ENCODE peak calls at places on chromosomes 6 and 20, in seven cellular contexts. L, V, X, A, O, P and W are unnamed samples.
A peak's percentile ranks its signal among the peaks of the same experiment; 100 is the strongest.

GRCh38 chr20:38073307-38074010 is 39.9 kb downstream of the RPRD1B start:
- DNase-seq in L (no peak), V (peak; percentile 92), X (peak; percentile 70), A (peak; percentile 32), O (peak; percentile 66), P (peak; percentile 29), W (peak; percentile 98)

GRCh38 chr6:69022991-69023390 is 387.9 kb downstream of the ADGRB3 start:
- DNase-seq in L (no peak), V (no peak), X (no peak), A (no peak), O (no peak), P (no peak), W (peak; percentile 55)

GRCh38 chr20:2835331-2835796 is 5.1 kb downstream of the PCED1A start:
- DNase-seq in L (no peak), V (no peak), X (no peak), A (no peak), O (no peak), P (no peak), W (no peak)

GRCh38 chr6:10999994-11000393 is 44.1 kb downstream of the ELOVL2 start:
- DNase-seq in L (no peak), V (no peak), X (no peak), A (no peak), O (no peak), P (no peak), W (peak; percentile 62)

GRCh38 chr6:122365775-122366403 is 33.6 kb upstream of the HSF2 start:
- DNase-seq in L (no peak), V (no peak), X (no peak), A (no peak), O (no peak), P (no peak), W (no peak)

GRCh38 chr6:113147544-113147943 is 709.6 kb upstream of the MARCKS start:
- DNase-seq in L (no peak), V (no peak), X (no peak), A (no peak), O (peak; percentile 56), P (no peak), W (peak; percentile 28)

GRCh38 chr20:61701401-61701800 is 364.3 kb downstream of the TAF4 start:
- DNase-seq in L (no peak), V (no peak), X (no peak), A (no peak), O (no peak), P (no peak), W (no peak)

GRCh38 chr6:1771324-1771723 is 161.6 kb downstream of the FOXC1 start:
- DNase-seq in L (no peak), V (no peak), X (peak; percentile 13), A (no peak), O (no peak), P (no peak), W (no peak)

GRCh38 chr20:13101276-13101675 is 92.5 kb downstream of the SPTLC3 start:
- DNase-seq in L (no peak), V (no peak), X (no peak), A (no peak), O (no peak), P (no peak), W (peak; percentile 39)

GRCh38 chr6:143223895-143224294 is 163.2 kb downstream of the AIG1 start:
- DNase-seq in L (peak; percentile 69), V (no peak), X (no peak), A (peak; percentile 76), O (no peak), P (peak; percentile 69), W (no peak)

GRCh38 chr6:130611366-130611765 is 215.8 kb upstream of the SMLR1 start:
- DNase-seq in L (no peak), V (no peak), X (no peak), A (no peak), O (no peak), P (no peak), W (no peak)

GRCh38 chr20:37341632-37342031 is 4.3 kb upstream of the SRC start:
- DNase-seq in L (no peak), V (no peak), X (no peak), A (no peak), O (no peak), P (no peak), W (no peak)

GRCh38 chr6:88728756-88729155 is 234.7 kb downstream of the RNGTT start:
- DNase-seq in L (no peak), V (no peak), X (no peak), A (no peak), O (no peak), P (no peak), W (no peak)

GRCh38 chr6:11921017-11921438 is 91.1 kb upstream of the HIVEP1 start:
- DNase-seq in L (peak; percentile 66), V (peak; percentile 75), X (no peak), A (no peak), O (peak; percentile 59), P (peak; percentile 53), W (peak; percentile 91)

GRCh38 chr6:121694389-121695185 is 259.1 kb downstream of the GJA1 start:
- DNase-seq in L (no peak), V (no peak), X (no peak), A (no peak), O (no peak), P (no peak), W (peak; percentile 78)

GRCh38 chr6:1604991-1605821 is 4.5 kb upstream of the FOXC1 start:
- DNase-seq in L (no peak), V (no peak), X (no peak), A (peak; percentile 20), O (no peak), P (no peak), W (peak; percentile 7)

GRCh38 chr6:118506071-118506638 is 41.9 kb upstream of the PLN start:
- DNase-seq in L (no peak), V (no peak), X (no peak), A (no peak), O (no peak), P (no peak), W (no peak)

GRCh38 chr6:98777762-98778161 is 56.6 kb upstream of the POU3F2 start:
- DNase-seq in L (no peak), V (no peak), X (peak; percentile 72), A (no peak), O (no peak), P (no peak), W (no peak)

GRCh38 chr6:98946877-98947410 is 802 bp downstream of the FBXL4 start:
- DNase-seq in L (peak; percentile 59), V (no peak), X (peak; percentile 62), A (peak; percentile 39), O (peak; percentile 19), P (peak; percentile 63), W (peak; percentile 25)

GRCh38 chr6:67683960-67684359 is 951.1 kb upstream of the ADGRB3 start:
- DNase-seq in L (no peak), V (no peak), X (no peak), A (no peak), O (peak; percentile 2), P (no peak), W (peak; percentile 81)

GRCh38 chr6:120779441-120779840 is 554.8 kb downstream of the TBC1D32 start:
- DNase-seq in L (no peak), V (no peak), X (no peak), A (no peak), O (no peak), P (no peak), W (no peak)

DNA sequence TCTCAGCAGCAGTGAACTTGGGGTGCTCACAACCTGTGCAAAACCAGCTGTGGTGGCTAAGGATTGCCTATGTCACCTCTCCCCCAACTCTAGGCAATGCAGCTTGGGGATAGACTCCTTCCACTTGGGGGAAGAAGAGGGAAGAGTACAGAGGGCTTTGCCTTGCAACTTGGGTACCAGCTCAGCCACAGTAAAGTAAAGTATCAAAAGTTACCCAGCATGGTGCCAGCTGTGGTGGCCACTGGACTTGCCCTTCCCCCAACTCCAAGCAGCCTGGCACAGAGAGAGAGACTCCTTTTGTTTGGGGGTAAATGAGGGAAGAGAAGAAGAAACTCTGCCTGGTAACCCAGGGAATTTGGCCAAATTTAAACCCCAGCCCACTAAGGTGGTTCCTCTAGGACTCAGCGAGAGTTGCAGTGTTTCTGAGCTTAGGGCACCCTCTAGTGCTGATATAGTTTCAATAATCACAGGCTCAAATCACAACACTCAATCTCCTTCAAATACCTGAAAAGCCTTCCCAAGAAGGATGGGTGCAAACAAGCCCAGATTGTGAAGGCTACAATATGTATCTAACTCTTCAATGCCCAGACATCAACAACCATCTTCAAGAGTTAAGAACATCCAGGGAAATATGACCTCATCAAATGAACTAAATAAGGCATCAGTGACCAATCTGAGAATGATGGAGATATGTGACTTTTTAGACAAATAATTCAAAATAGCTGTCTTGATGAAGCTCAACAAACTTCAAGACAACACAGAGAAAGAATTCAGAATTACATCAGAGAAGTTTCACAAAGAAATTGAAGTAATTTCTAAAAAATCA is 7.6 kb upstream of the DEFB129 start:
- DNase-seq in L (no peak), V (no peak), X (peak; percentile 23), A (no peak), O (no peak), P (no peak), W (no peak)
- TF ChIP-seq CTCF in L (no peak), V (no peak), X (peak; percentile 32), A (peak; percentile 20), O (peak; percentile 24), P (no peak), W (peak; percentile 15)

DNA sequence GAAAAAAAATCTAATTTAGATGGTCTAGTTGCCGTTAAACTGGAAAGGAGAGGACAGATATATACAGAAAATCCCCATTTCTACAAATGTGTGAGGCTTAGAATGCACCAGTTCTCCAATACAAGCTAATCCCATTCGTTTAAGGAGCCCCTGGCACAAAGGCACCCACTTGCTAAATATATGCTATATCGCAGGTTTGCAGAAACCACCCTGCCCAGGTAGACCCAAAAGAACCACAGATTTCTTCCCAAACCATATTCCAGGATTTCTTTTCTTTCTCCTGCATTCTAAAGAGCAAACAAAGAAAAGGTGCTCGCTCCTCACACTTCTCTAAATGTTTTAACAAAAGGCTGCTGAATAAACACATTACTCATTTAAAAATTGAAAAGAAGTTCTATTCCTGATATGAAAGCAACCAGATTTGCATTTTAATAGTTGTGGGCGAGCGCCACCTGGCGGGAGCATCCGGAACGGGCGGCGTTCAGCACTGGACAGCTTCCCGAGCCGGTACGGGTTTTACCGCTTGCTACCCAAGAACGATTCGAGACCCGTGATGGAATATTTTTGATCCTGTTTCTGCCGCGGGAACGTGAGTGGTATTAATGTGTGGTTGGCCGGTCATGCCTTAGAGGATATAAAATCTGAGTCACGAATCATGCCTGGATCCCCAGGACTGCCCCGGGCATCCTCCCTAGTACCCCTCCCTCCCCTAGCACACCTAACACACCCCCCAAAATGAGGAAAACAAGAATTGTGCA is 2.1 kb downstream of the PTPRT start:
- DNase-seq in L (peak; percentile 75), V (peak; percentile 78), X (peak; percentile 67), A (peak; percentile 80), O (peak; percentile 6), P (peak; percentile 64), W (peak; percentile 60)
- H3K4me3 ChIP-seq in L (no peak overlapping the region), V (no peak overlapping the region), X (no peak overlapping the region), A (no peak overlapping the region), O (no peak overlapping the region), P (no peak overlapping the region), W (no peak overlapping the region)

GRCh38 chr6:44151348-44152108 is 7.1 kb upstream of the CAPN11 start:
- DNase-seq in L (peak; percentile 86), V (peak; percentile 85), X (peak; percentile 84), A (peak; percentile 80), O (no peak), P (peak; percentile 79), W (peak; percentile 47)
- TF ChIP-seq CTCF in L (peak; percentile 98), V (peak; percentile 99), X (peak; percentile 99), A (peak; percentile 98), O (peak; percentile 98), P (peak; percentile 99), W (peak; percentile 92)

GRCh38 chr6:83068628-83069027 is 1.2 kb downstream of the DOP1A start:
- DNase-seq in L (no peak), V (no peak), X (no peak), A (no peak), O (no peak), P (no peak), W (no peak)
- H3K4me3 ChIP-seq in L (peak overlapping the region; percentile 94), V (peak overlapping the region; percentile 92), X (peak overlapping the region; percentile 68), A (no peak overlapping the region), O (peak overlapping the region; percentile 82), P (peak overlapping the region; percentile 59), W (peak overlapping the region; percentile 81)